ENCODE peak calls at places on chromosomes 13 and 19, in five cellular contexts. G is LNCaP clone FGC, K is ELR, E is astrocyte of the spinal cord, W is MCF 10A. U is an unnamed sample.
A peak's percentile ranks its signal among the peaks of the same experiment; 100 is the strongest.

GRCh38 chr13:30105381-30105780 is 202.0 kb downstream of the KATNAL1 start:
- DNase-seq in G (no peak), K (no peak), E (no peak), W (no peak), U (no peak)

GRCh38 chr13:26062853-26063444 is 11.1 kb upstream of the SHISA2 start:
- DNase-seq in G (peak; percentile 43), K (peak; percentile 55), E (peak; percentile 75), W (peak; percentile 71), U (peak; percentile 78)

GRCh38 chr19:20167020-20167644 is at the start of gene ZNF486:
- DNase-seq in G (no peak), K (peak; percentile 99), E (peak; percentile 94), W (no peak), U (peak; percentile 98)

GRCh38 chr19:2507109-2507508 is 31.2 kb downstream of the GADD45B start:
- DNase-seq in G (peak; percentile 96), K (peak; percentile 63), E (peak; percentile 59), W (peak; percentile 79), U (peak; percentile 69)

GRCh38 chr19:47094557-47095517 is 18.7 kb downstream of the ZC3H4 start:
- DNase-seq in G (no peak), K (no peak), E (no peak), W (no peak), U (no peak)

GRCh38 chr19:12789098-12789903 is 2.0 kb upstream of the JUNB start:
- DNase-seq in G (no peak), K (peak; percentile 56), E (peak; percentile 50), W (peak; percentile 63), U (no peak)

GRCh38 chr19:15418112-15418587 is 638 bp downstream of the AKAP8L start:
- DNase-seq in G (no peak), K (peak; percentile 46), E (peak; percentile 54), W (peak; percentile 43), U (peak; percentile 35)

GRCh38 chr19:1221141-1221903 is 15.7 kb downstream of the STK11 start:
- DNase-seq in G (no peak), K (peak; percentile 67), E (peak; percentile 50), W (no peak), U (peak; percentile 58)

GRCh38 chr19:3433313-3433712 is 47.0 kb downstream of the SMIM24 start:
- DNase-seq in G (no peak), K (no peak), E (peak; percentile 45), W (no peak), U (no peak)

GRCh38 chr13:24700539-24700938 is 20.3 kb downstream of the ATP12A start:
- DNase-seq in G (no peak), K (no peak), E (no peak), W (no peak), U (no peak)

GRCh38 chr19:56765107-56765506 is 75.4 kb downstream of the PEG3 start:
- DNase-seq in G (peak; percentile 35), K (no peak), E (no peak), W (no peak), U (peak; percentile 16)

GRCh38 chr19:42421591-42422031 is 5.6 kb downstream of the LIPE start:
- DNase-seq in G (no peak), K (peak; percentile 68), E (no peak), W (peak; percentile 80), U (peak; percentile 39)